ENCODE peak calls at places on chromosomes 4 and X, in seven cellular contexts. V is right atrium auricular region, J is H9, G is lower lobe of right lung, M is ovary, I is right cardiac atrium, Q is lung. O is an unnamed sample. For H3K27me3, H3K9me3 and H3K4me1, the result is how much of the 10 kb centered on the place peaks cover.

GRCh38 chr4:173769568-173769967 is 239.5 kb upstream of the HAND2 start:
- DNase-seq in V (no peak), J (no peak), G (no peak), M (no peak), I (no peak), Q (no peak), O (no peak)

GRCh38 chr4:174626310-174627022 is 104.2 kb upstream of the HPGD start:
- DNase-seq in V (no peak), J (no peak), G (no peak), M (no peak), I (no peak), Q (no peak), O (no peak)

GRCh38 chr4:174199735-174200134 is 83.7 kb downstream of the FBXO8 start:
- DNase-seq in V (no peak), J (no peak), G (no peak), M (no peak), I (no peak), Q (no peak), O (no peak)

GRCh38 chrX:139327355-139327754 is 203.2 kb upstream of the F9 start:
- DNase-seq in V (no peak), J (no peak), G (no peak), M (no peak), I (no peak), Q (no peak), O (no peak)

GRCh38 chr4:74527049-74527448 is 82.1 kb downstream of the AREG start:
- DNase-seq in V (no peak), J (no peak), G (no peak), M (no peak), I (no peak), Q (no peak), O (no peak)

GRCh38 chrX:69214463-69214862 is 49.2 kb upstream of the PJA1 start:
- DNase-seq in V (no peak), J (no peak), G (no peak), M (no peak), I (no peak), Q (no peak), O (no peak)

GRCh38 chr4:118350961-118351360 is 1.8 kb downstream of the PRSS12 start:
- DNase-seq in V (no peak), J (no peak), G (no peak), M (no peak), I (no peak), Q (no peak), O (peak)

GRCh38 chr4:2898001-2898400 is 54.4 kb downstream of the ADD1 start:
- DNase-seq in V (no peak), J (no peak), G (no peak), M (no peak), I (no peak), Q (no peak), O (peak)

GRCh38 chr4:17055788-17056187 is 157.3 kb upstream of the LDB2 start:
- DNase-seq in V (no peak), J (no peak), G (no peak), M (no peak), I (no peak), Q (no peak), O (peak)

GRCh38 chr4:89410687-89411086 is 103.1 kb upstream of the GPRIN3 start:
- DNase-seq in V (no peak), J (no peak), G (no peak), M (no peak), I (no peak), Q (no peak), O (peak)

GRCh38 chr4:76683154-76683553 is 214.8 kb downstream of the SOWAHB start:
- DNase-seq in V (no peak), J (no peak), G (no peak), M (no peak), I (no peak), Q (no peak), O (no peak)

GRCh38 chr4:151730003-151730559 is 30.7 kb downstream of the GATB start:
- DNase-seq in V (no peak), J (peak), G (no peak), M (no peak), I (no peak), Q (no peak), O (no peak)

GRCh38 chr4:173752610-173753009 is 222.6 kb upstream of the HAND2 start:
- DNase-seq in V (no peak), J (peak), G (no peak), M (no peak), I (no peak), Q (no peak), O (no peak)

GRCh38 chr4:30460818-30461217 is 259.4 kb upstream of the PCDH7 start:
- DNase-seq in V (no peak), J (no peak), G (no peak), M (no peak), I (no peak), Q (no peak), O (no peak)

GRCh38 chr4:79334341-79334740 is 8.5 kb upstream of the NAA11 start:
- DNase-seq in V (no peak), J (no peak), G (no peak), M (no peak), I (no peak), Q (no peak), O (no peak)

GRCh38 chrX:24395775-24396174 is 35.3 kb downstream of the SUPT20HL1 start:
- DNase-seq in V (no peak), J (peak), G (no peak), M (no peak), I (no peak), Q (peak), O (peak)

GRCh38 chr4:121977251-121978168 is 25.6 kb upstream of the TRPC3 start:
- DNase-seq in V (no peak), J (no peak), G (no peak), M (no peak), I (no peak), Q (no peak), O (peak)

GRCh38 chrX:41922694-41923171 is 621 bp downstream of the CASK start:
- DNase-seq in V (no peak), J (peak), G (peak), M (peak), I (peak), Q (no peak), O (peak)

GRCh38 chrX:145856181-145856580 is 38.6 kb downstream of the SLITRK2 start:
- DNase-seq in V (no peak), J (no peak), G (no peak), M (no peak), I (no peak), Q (no peak), O (no peak)

GRCh38 chr4:56305390-56305789 is 81.9 kb downstream of the AASDH start:
- DNase-seq in V (no peak), J (no peak), G (no peak), M (no peak), I (no peak), Q (no peak), O (no peak)

GRCh38 chr4:8316911-8317351 is 47.4 kb downstream of the HTRA3 start:
- DNase-seq in V (peak), J (peak), G (no peak), M (no peak), I (no peak), Q (no peak), O (no peak)

GRCh38 chr4:132124624-132124974 is 1024.5 kb upstream of the PCDH10 start:
- DNase-seq in V (no peak), J (peak), G (no peak), M (no peak), I (no peak), Q (no peak), O (no peak)

GRCh38 chr4:126182801-126183200 is 868.0 kb downstream of the FAT4 start:
- DNase-seq in V (no peak), J (no peak), G (no peak), M (no peak), I (no peak), Q (no peak), O (no peak)

GRCh38 chrX:40299502-40300118 is 201.9 kb upstream of the BCOR start:
- DNase-seq in V (no peak), J (no peak), G (no peak), M (no peak), I (no peak), Q (no peak), O (no peak)

GRCh38 chr4:154740462-154740861 is 3.3 kb upstream of the LRAT start:
- DNase-seq in V (no peak), J (peak), G (no peak), M (no peak), I (no peak), Q (no peak), O (no peak)

GRCh38 chr4:70637239-70637920 is 8.8 kb downstream of the ENAM start:
- DNase-seq in V (no peak), J (no peak), G (no peak), M (no peak), I (no peak), Q (no peak), O (no peak)

GRCh38 chr4:52126946-52127345 is 75.8 kb downstream of the SPATA18 start:
- DNase-seq in V (no peak), J (no peak), G (no peak), M (no peak), I (no peak), Q (no peak), O (peak)

GRCh38 chrX:145609951-145610511 is 207.6 kb upstream of the SLITRK2 start:
- DNase-seq in V (no peak), J (no peak), G (no peak), M (no peak), I (no peak), Q (no peak), O (peak)

GRCh38 chr4:171017596-171017995 is 795.6 kb upstream of the GALNTL6 start:
- DNase-seq in V (no peak), J (no peak), G (no peak), M (no peak), I (no peak), Q (no peak), O (peak)

GRCh38 chrX:55710701-55711100 is 6.8 kb upstream of the RRAGB start:
- DNase-seq in V (no peak), J (no peak), G (no peak), M (no peak), I (no peak), Q (no peak), O (peak)

GRCh38 chr4:57403591-57403990 is 293.4 kb upstream of the IGFBP7 start:
- DNase-seq in V (no peak), J (no peak), G (no peak), M (no peak), I (no peak), Q (no peak), O (no peak)

GRCh38 chr4:84971319-84971932 is 4.9 kb upstream of the WDFY3 start:
- DNase-seq in V (no peak), J (no peak), G (no peak), M (no peak), I (no peak), Q (no peak), O (peak)

GRCh38 chr4:170674176-170674575 is 584.4 kb upstream of the AADAT start:
- DNase-seq in V (no peak), J (no peak), G (no peak), M (no peak), I (no peak), Q (no peak), O (peak)

GRCh38 chrX:23888887-23889501 is 18.7 kb downstream of the APOO start:
- DNase-seq in V (no peak), J (no peak), G (no peak), M (no peak), I (no peak), Q (no peak), O (peak)

GRCh38 chrX:132046533-132046932 is 23.4 kb downstream of the STK26 start:
- DNase-seq in V (no peak), J (no peak), G (no peak), M (no peak), I (no peak), Q (no peak), O (no peak)
- H3K27me3 ChIP-seq in V (under half), J (under half), G (under half), M (under half), I (under half), Q (under half), O (under half)

DNA sequence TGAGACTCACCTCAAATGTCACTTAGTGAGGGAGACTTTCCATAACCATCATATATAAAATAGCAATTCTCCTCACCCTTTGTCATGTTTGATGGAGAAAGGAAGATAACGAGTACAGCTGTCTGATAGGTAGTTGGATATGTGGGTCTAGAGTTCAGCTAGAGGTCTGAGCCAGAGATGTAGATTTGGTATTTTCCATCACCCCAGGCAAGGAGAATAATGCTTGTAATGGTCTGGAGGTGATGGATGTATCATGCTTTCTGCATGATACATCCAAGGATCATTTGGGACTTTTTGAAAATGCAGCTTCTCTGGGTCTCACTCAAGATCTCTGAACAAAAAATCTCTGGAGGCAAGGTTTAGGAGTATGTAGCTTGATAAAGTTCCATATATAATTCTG is 123.8 kb upstream of the VAMP7 start:
- DNase-seq in V (no peak), J (no peak), G (no peak), M (no peak), I (no peak), Q (no peak), O (no peak)
- H3K9me3 ChIP-seq in V (under half), J (under half), G (under half), M (under half), I (under half), Q (under half), O (under half)

GRCh38 chrX:37679888-37680287 is 5.7 kb upstream of the XK start:
- DNase-seq in V (no peak), J (no peak), G (no peak), M (no peak), I (no peak), Q (no peak), O (no peak)
- H3K4me1 ChIP-seq in V (under half), J (under half), G (under half), M (under half), I (under half), Q (under half), O (under half)

GRCh38 chr4:95548738-95549245 is at the start of gene UNC5C:
- DNase-seq in V (peak), J (peak), G (peak), M (peak), I (peak), Q (peak), O (peak)
- H3K27me3 ChIP-seq in V (under half), J (under half), G (under half), M (under half), I (under half), Q (under half), O (half or more)

GRCh38 chr4:22268350-22269025 is 247.4 kb downstream of the ADGRA3 start:
- DNase-seq in V (no peak), J (no peak), G (no peak), M (no peak), I (no peak), Q (no peak), O (no peak)
- H3K9me3 ChIP-seq in V (under half), J (under half), G (under half), M (under half), I (under half), Q (under half), O (under half)

GRCh38 chr4:185217390-185217985 is 8.1 kb downstream of the SNX25 start:
- DNase-seq in V (no peak), J (no peak), G (no peak), M (no peak), I (no peak), Q (no peak), O (no peak)
- H3K4me1 ChIP-seq in V (under half), J (under half), G (under half), M (under half), I (under half), Q (under half), O (under half)

GRCh38 chr4:157792716-157793115 is 380.1 kb downstream of the GASK1B start:
- DNase-seq in V (no peak), J (no peak), G (no peak), M (no peak), I (no peak), Q (no peak), O (peak)
- H3K27me3 ChIP-seq in V (under half), J (under half), G (under half), M (under half), I (under half), Q (under half), O (under half)

DNA sequence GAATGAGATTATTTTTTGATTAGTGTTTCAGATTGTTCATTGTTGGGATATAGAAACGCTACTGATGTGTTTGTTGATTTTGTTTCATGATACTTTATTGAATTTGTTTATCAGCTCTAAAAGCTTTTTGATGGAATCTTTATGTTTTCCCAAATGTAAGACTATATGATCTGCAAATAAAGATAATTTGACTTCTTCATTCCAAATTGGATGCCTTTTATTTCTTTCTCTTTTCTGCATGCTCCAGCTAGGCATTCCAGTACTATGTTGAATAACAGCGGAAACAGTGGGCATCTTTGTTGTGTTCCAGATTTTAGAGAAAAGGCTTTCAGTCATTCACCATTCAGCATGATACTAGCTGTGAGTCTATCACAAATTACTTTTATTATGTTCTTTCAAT is 21.8 kb downstream of the SPANXN4 start:
- DNase-seq in V (no peak), J (no peak), G (no peak), M (no peak), I (no peak), Q (no peak), O (no peak)
- H3K9me3 ChIP-seq in V (under half), J (under half), G (under half), M (under half), I (under half), Q (under half), O (under half)

O was measured in adipocyte.